ENCODE peak calls at places on chromosomes 5 and 9, in ten cellular contexts. One of them, this sample, is unnamed. For H3K36me3 and H3K4me1, the result is how much of the 10 kb centered on the place peaks cover.

GRCh38 chr9:84403288-84403687 is 62.7 kb upstream of the SLC28A3 start:
- DNase-seq in mesendoderm: no peak
- DNase-seq in astrocyte: no peak
- DNase-seq in GM23248: no peak
- DNase-seq in pancreas: no peak
- DNase-seq in spleen: no peak
- DNase-seq in Peyer's patch: no peak
- DNase-seq in adrenal gland: no peak
- DNase-seq in body of pancreas: no peak
- DNase-seq in stomach: no peak
- DNase-seq in this sample: no peak

GRCh38 chr5:86665984-86666760 is 48.4 kb downstream of the COX7C start:
- DNase-seq in mesendoderm: no peak
- DNase-seq in astrocyte: no peak
- DNase-seq in GM23248: no peak
- DNase-seq in pancreas: peak
- DNase-seq in spleen: peak
- DNase-seq in Peyer's patch: peak
- DNase-seq in adrenal gland: no peak
- DNase-seq in body of pancreas: peak
- DNase-seq in stomach: no peak
- DNase-seq in this sample: no peak

GRCh38 chr5:5648694-5649093 is 226.2 kb downstream of the ICE1 start:
- DNase-seq in mesendoderm: no peak
- DNase-seq in astrocyte: no peak
- DNase-seq in GM23248: no peak
- DNase-seq in pancreas: no peak
- DNase-seq in spleen: no peak
- DNase-seq in Peyer's patch: no peak
- DNase-seq in adrenal gland: no peak
- DNase-seq in body of pancreas: no peak
- DNase-seq in stomach: no peak
- DNase-seq in this sample: no peak

GRCh38 chr9:93252116-93252780 is 68.3 kb downstream of the WNK2 start:
- DNase-seq in mesendoderm: no peak
- DNase-seq in astrocyte: no peak
- DNase-seq in GM23248: no peak
- DNase-seq in pancreas: peak
- DNase-seq in spleen: peak
- DNase-seq in Peyer's patch: no peak
- DNase-seq in adrenal gland: no peak
- DNase-seq in body of pancreas: peak
- DNase-seq in stomach: no peak
- DNase-seq in this sample: no peak

GRCh38 chr9:11931109-11931508 is 762.1 kb upstream of the TYRP1 start:
- DNase-seq in mesendoderm: no peak
- DNase-seq in astrocyte: no peak
- DNase-seq in GM23248: peak
- DNase-seq in pancreas: no peak
- DNase-seq in spleen: no peak
- DNase-seq in Peyer's patch: no peak
- DNase-seq in adrenal gland: no peak
- DNase-seq in body of pancreas: no peak
- DNase-seq in stomach: no peak
- DNase-seq in this sample: no peak

GRCh38 chr5:148808864-148809642 is 17.4 kb upstream of the ADRB2 start:
- DNase-seq in mesendoderm: no peak
- DNase-seq in astrocyte: no peak
- DNase-seq in GM23248: no peak
- DNase-seq in pancreas: no peak
- DNase-seq in spleen: peak
- DNase-seq in Peyer's patch: peak
- DNase-seq in adrenal gland: no peak
- DNase-seq in body of pancreas: no peak
- DNase-seq in stomach: no peak
- DNase-seq in this sample: no peak

GRCh38 chr9:114124666-114125580 is 25.8 kb upstream of the KIF12 start:
- DNase-seq in mesendoderm: no peak
- DNase-seq in astrocyte: no peak
- DNase-seq in GM23248: no peak
- DNase-seq in pancreas: no peak
- DNase-seq in spleen: peak
- DNase-seq in Peyer's patch: no peak
- DNase-seq in adrenal gland: no peak
- DNase-seq in body of pancreas: no peak
- DNase-seq in stomach: no peak
- DNase-seq in this sample: no peak

GRCh38 chr5:134577796-134578577 is 52.5 kb downstream of the JADE2 start:
- DNase-seq in mesendoderm: peak
- DNase-seq in astrocyte: peak
- DNase-seq in GM23248: peak
- DNase-seq in pancreas: peak
- DNase-seq in spleen: peak
- DNase-seq in Peyer's patch: peak
- DNase-seq in adrenal gland: peak
- DNase-seq in body of pancreas: peak
- DNase-seq in stomach: peak
- DNase-seq in this sample: peak

GRCh38 chr5:37088041-37088440 is 161.1 kb downstream of the CPLANE1 start:
- DNase-seq in mesendoderm: peak
- DNase-seq in astrocyte: no peak
- DNase-seq in GM23248: no peak
- DNase-seq in pancreas: no peak
- DNase-seq in spleen: no peak
- DNase-seq in Peyer's patch: no peak
- DNase-seq in adrenal gland: no peak
- DNase-seq in body of pancreas: no peak
- DNase-seq in stomach: no peak
- DNase-seq in this sample: no peak

GRCh38 chr5:58071566-58071965 is 388.3 kb downstream of the PLK2 start:
- DNase-seq in mesendoderm: peak
- DNase-seq in astrocyte: no peak
- DNase-seq in GM23248: no peak
- DNase-seq in pancreas: no peak
- DNase-seq in spleen: no peak
- DNase-seq in Peyer's patch: no peak
- DNase-seq in adrenal gland: peak
- DNase-seq in body of pancreas: no peak
- DNase-seq in stomach: no peak
- DNase-seq in this sample: no peak

GRCh38 chr5:132674671-132675506 is 1.1 kb downstream of the IL4 start:
- DNase-seq in mesendoderm: no peak
- DNase-seq in astrocyte: peak
- DNase-seq in GM23248: peak
- DNase-seq in pancreas: no peak
- DNase-seq in spleen: no peak
- DNase-seq in Peyer's patch: no peak
- DNase-seq in adrenal gland: no peak
- DNase-seq in body of pancreas: peak
- DNase-seq in stomach: no peak
- DNase-seq in this sample: no peak

DNA sequence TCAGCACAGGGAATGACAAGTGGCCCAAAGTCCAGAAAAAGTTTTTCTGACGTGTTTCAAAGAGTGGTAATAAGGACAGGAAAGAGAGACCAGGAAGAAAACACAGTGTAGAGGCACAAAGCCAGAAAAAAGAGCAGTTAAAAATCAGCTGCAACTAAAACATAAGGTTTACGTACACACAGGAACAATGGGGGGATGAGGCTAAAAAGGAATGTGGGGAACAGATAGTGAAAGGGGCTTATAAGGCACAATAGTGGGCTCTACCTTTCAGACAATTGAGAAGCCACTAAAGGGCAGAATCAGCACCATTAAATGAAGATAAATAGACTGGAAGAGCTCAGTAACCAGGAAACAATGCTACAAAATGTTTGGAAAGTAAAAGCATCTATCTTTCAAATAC is 5.5 kb downstream of the ELP1 start:
- DNase-seq in mesendoderm: no peak
- DNase-seq in astrocyte: no peak
- DNase-seq in GM23248: no peak
- DNase-seq in pancreas: no peak
- DNase-seq in spleen: no peak
- DNase-seq in Peyer's patch: no peak
- DNase-seq in adrenal gland: no peak
- DNase-seq in body of pancreas: no peak
- DNase-seq in stomach: no peak
- DNase-seq in this sample: no peak
- H3K36me3 ChIP-seq in mesendoderm: under half
- H3K36me3 ChIP-seq in astrocyte: under half
- H3K36me3 ChIP-seq in GM23248: under half
- H3K36me3 ChIP-seq in pancreas: under half
- H3K36me3 ChIP-seq in spleen: under half
- H3K36me3 ChIP-seq in Peyer's patch: under half
- H3K36me3 ChIP-seq in adrenal gland: under half
- H3K36me3 ChIP-seq in body of pancreas: under half
- H3K36me3 ChIP-seq in stomach: half or more
- H3K36me3 ChIP-seq in this sample: under half

GRCh38 chr9:2798423-2798822 is 45.5 kb downstream of the PUM3 start:
- DNase-seq in mesendoderm: no peak
- DNase-seq in astrocyte: no peak
- DNase-seq in GM23248: peak
- DNase-seq in pancreas: no peak
- DNase-seq in spleen: no peak
- DNase-seq in Peyer's patch: no peak
- DNase-seq in adrenal gland: no peak
- DNase-seq in body of pancreas: no peak
- DNase-seq in stomach: no peak
- DNase-seq in this sample: no peak
- H3K27ac ChIP-seq in mesendoderm: peak
- H3K27ac ChIP-seq in astrocyte: peak
- H3K27ac ChIP-seq in GM23248: no peak
- H3K27ac ChIP-seq in pancreas: no peak
- H3K27ac ChIP-seq in spleen: no peak
- H3K27ac ChIP-seq in Peyer's patch: no peak
- H3K27ac ChIP-seq in adrenal gland: no peak
- H3K27ac ChIP-seq in body of pancreas: no peak
- H3K27ac ChIP-seq in stomach: no peak
- H3K27ac ChIP-seq in this sample: no peak

GRCh38 chr5:65801332-65801731 is 79.3 kb downstream of the NLN start:
- DNase-seq in mesendoderm: peak
- DNase-seq in astrocyte: peak
- DNase-seq in GM23248: peak
- DNase-seq in pancreas: no peak
- DNase-seq in spleen: no peak
- DNase-seq in Peyer's patch: no peak
- DNase-seq in adrenal gland: no peak
- DNase-seq in body of pancreas: no peak
- DNase-seq in stomach: no peak
- DNase-seq in this sample: no peak

GRCh38 chr5:65803699-65804426 is 81.9 kb downstream of the NLN start:
- DNase-seq in mesendoderm: no peak
- DNase-seq in astrocyte: peak
- DNase-seq in GM23248: no peak
- DNase-seq in pancreas: no peak
- DNase-seq in spleen: no peak
- DNase-seq in Peyer's patch: no peak
- DNase-seq in adrenal gland: no peak
- DNase-seq in body of pancreas: no peak
- DNase-seq in stomach: no peak
- DNase-seq in this sample: no peak

GRCh38 chr5:65800775-65801174 is 78.8 kb downstream of the NLN start:
- DNase-seq in mesendoderm: no peak
- DNase-seq in astrocyte: no peak
- DNase-seq in GM23248: peak
- DNase-seq in pancreas: no peak
- DNase-seq in spleen: no peak
- DNase-seq in Peyer's patch: no peak
- DNase-seq in adrenal gland: no peak
- DNase-seq in body of pancreas: no peak
- DNase-seq in stomach: no peak
- DNase-seq in this sample: no peak

GRCh38 chr5:65802080-65802479 is 80.1 kb downstream of the NLN start:
- DNase-seq in mesendoderm: no peak
- DNase-seq in astrocyte: no peak
- DNase-seq in GM23248: no peak
- DNase-seq in pancreas: no peak
- DNase-seq in spleen: no peak
- DNase-seq in Peyer's patch: no peak
- DNase-seq in adrenal gland: no peak
- DNase-seq in body of pancreas: no peak
- DNase-seq in stomach: no peak
- DNase-seq in this sample: no peak

GRCh38 chr5:65802820-65803219 is 80.8 kb downstream of the NLN start:
- DNase-seq in mesendoderm: no peak
- DNase-seq in astrocyte: no peak
- DNase-seq in GM23248: no peak
- DNase-seq in pancreas: no peak
- DNase-seq in spleen: no peak
- DNase-seq in Peyer's patch: no peak
- DNase-seq in adrenal gland: no peak
- DNase-seq in body of pancreas: no peak
- DNase-seq in stomach: no peak
- DNase-seq in this sample: no peak
- H3K4me1 ChIP-seq in mesendoderm: under half
- H3K4me1 ChIP-seq in astrocyte: under half
- H3K4me1 ChIP-seq in GM23248: under half
- H3K4me1 ChIP-seq in pancreas: under half
- H3K4me1 ChIP-seq in spleen: under half
- H3K4me1 ChIP-seq in Peyer's patch: under half
- H3K4me1 ChIP-seq in adrenal gland: under half
- H3K4me1 ChIP-seq in body of pancreas: under half
- H3K4me1 ChIP-seq in stomach: under half
- H3K4me1 ChIP-seq in this sample: under half

GRCh38 chr9:135835131-135835530 is 72.2 kb downstream of the CAMSAP1 start:
- DNase-seq in mesendoderm: no peak
- DNase-seq in astrocyte: no peak
- DNase-seq in GM23248: no peak
- DNase-seq in pancreas: no peak
- DNase-seq in spleen: no peak
- DNase-seq in Peyer's patch: no peak
- DNase-seq in adrenal gland: no peak
- DNase-seq in body of pancreas: no peak
- DNase-seq in stomach: no peak
- DNase-seq in this sample: no peak

GRCh38 chr9:135839516-135839915 is 67.8 kb downstream of the CAMSAP1 start:
- DNase-seq in mesendoderm: no peak
- DNase-seq in astrocyte: no peak
- DNase-seq in GM23248: no peak
- DNase-seq in pancreas: no peak
- DNase-seq in spleen: no peak
- DNase-seq in Peyer's patch: no peak
- DNase-seq in adrenal gland: no peak
- DNase-seq in body of pancreas: no peak
- DNase-seq in stomach: no peak
- DNase-seq in this sample: no peak

GRCh38 chr9:135840539-135840938 is 66.8 kb downstream of the CAMSAP1 start:
- DNase-seq in mesendoderm: no peak
- DNase-seq in astrocyte: no peak
- DNase-seq in GM23248: no peak
- DNase-seq in pancreas: no peak
- DNase-seq in spleen: no peak
- DNase-seq in Peyer's patch: no peak
- DNase-seq in adrenal gland: no peak
- DNase-seq in body of pancreas: no peak
- DNase-seq in stomach: peak
- DNase-seq in this sample: no peak

DNA sequence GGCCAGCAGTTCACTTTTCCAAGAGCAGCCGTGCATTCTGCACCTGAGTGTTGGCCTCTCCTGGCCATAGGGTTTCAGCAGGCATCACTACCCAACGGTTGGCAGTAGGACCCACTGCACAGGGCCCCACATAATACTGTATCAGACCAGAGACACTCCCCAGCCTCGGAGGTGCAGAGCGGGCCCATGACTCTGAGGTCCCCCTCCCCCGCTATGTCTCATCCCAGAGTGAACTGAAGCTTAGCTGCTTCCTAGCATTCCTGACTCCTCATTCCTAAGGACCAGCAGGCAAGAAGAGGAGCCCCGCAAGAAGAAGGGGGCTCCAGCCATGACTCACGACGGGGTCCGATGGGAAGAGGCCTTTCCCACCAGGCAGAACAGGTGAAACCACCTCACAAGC is 67.2 kb downstream of the CAMSAP1 start:
- DNase-seq in mesendoderm: no peak
- DNase-seq in astrocyte: no peak
- DNase-seq in GM23248: no peak
- DNase-seq in pancreas: no peak
- DNase-seq in spleen: no peak
- DNase-seq in Peyer's patch: no peak
- DNase-seq in adrenal gland: no peak
- DNase-seq in body of pancreas: no peak
- DNase-seq in stomach: no peak
- DNase-seq in this sample: no peak
- H3K36me3 ChIP-seq in mesendoderm: under half
- H3K36me3 ChIP-seq in astrocyte: under half
- H3K36me3 ChIP-seq in GM23248: under half
- H3K36me3 ChIP-seq in pancreas: under half
- H3K36me3 ChIP-seq in spleen: under half
- H3K36me3 ChIP-seq in Peyer's patch: under half
- H3K36me3 ChIP-seq in adrenal gland: under half
- H3K36me3 ChIP-seq in body of pancreas: under half
- H3K36me3 ChIP-seq in stomach: under half
- H3K36me3 ChIP-seq in this sample: under half

This sample was measured in effector memory CD4-positive, alpha-beta T cell.